ENCODE peak calls at places on chromosomes 7 and 10, in four cellular contexts. I is fibroblast of lung, D is prostate gland, U is PC-3. Z is an unnamed sample.

GRCh38 chr7:43244232-43244631 is 131.8 kb downstream of the HECW1 start:
- DNase-seq in I (no peak), D (no peak), U (peak; percentile 41), Z (no peak)

GRCh38 chr10:69807696-69808095 is 6.0 kb downstream of the COL13A1 start:
- DNase-seq in I (peak; percentile 61), D (no peak), U (peak; percentile 56), Z (no peak)

GRCh38 chr7:28137471-28137870 is 43.1 kb downstream of the JAZF1 start:
- DNase-seq in I (peak; percentile 74), D (no peak), U (no peak), Z (no peak)

GRCh38 chr7:131563918-131564317 is 7.5 kb upstream of the PODXL start:
- DNase-seq in I (no peak), D (no peak), U (no peak), Z (no peak)

GRCh38 chr7:158245724-158246041 is 341.9 kb downstream of the PTPRN2 start:
- DNase-seq in I (no peak), D (no peak), U (no peak), Z (no peak)

GRCh38 chr7:4650471-4651047 is 31.5 kb upstream of the FOXK1 start:
- DNase-seq in I (peak; percentile 60), D (no peak), U (no peak), Z (no peak)

GRCh38 chr7:47811632-47812380 is 136.5 kb downstream of the PKD1L1 start:
- DNase-seq in I (no peak), D (no peak), U (no peak), Z (no peak)

GRCh38 chr7:24349339-24349738 is 65.3 kb downstream of the NPY start:
- DNase-seq in I (no peak), D (no peak), U (no peak), Z (no peak)

GRCh38 chr10:82282782-82283456 is 407.9 kb downstream of the NRG3 start:
- DNase-seq in I (no peak), D (no peak), U (no peak), Z (no peak)

GRCh38 chr7:35003679-35004278 is 33.5 kb downstream of the DPY19L1 start:
- DNase-seq in I (peak; percentile 93), D (peak; percentile 8), U (peak; percentile 94), Z (peak; percentile 55)

GRCh38 chr7:11212080-11212711 is 238.5 kb downstream of the PHF14 start:
- DNase-seq in I (peak; percentile 48), D (peak; percentile 55), U (peak; percentile 71), Z (peak; percentile 39)

GRCh38 chr10:105759741-105760140 is 1118.7 kb downstream of the SORCS3 start:
- DNase-seq in I (no peak), D (no peak), U (no peak), Z (no peak)

GRCh38 chr10:118835682-118836326 is 81.0 kb upstream of the CACUL1 start:
- DNase-seq in I (peak; percentile 57), D (peak; percentile 63), U (peak; percentile 95), Z (no peak)

GRCh38 chr10:19889279-19889678 is 73.0 kb downstream of the PLXDC2 start:
- DNase-seq in I (peak; percentile 69), D (no peak), U (no peak), Z (no peak)

GRCh38 chr7:155291045-155291530 is 6.6 kb upstream of the INSIG1 start:
- DNase-seq in I (peak; percentile 57), D (no peak), U (peak; percentile 67), Z (no peak)

GRCh38 chr10:74011762-74012161 is 13.8 kb downstream of the VCL start:
- DNase-seq in I (peak; percentile 94), D (no peak), U (peak; percentile 99), Z (no peak)

GRCh38 chr7:137981668-137982067 is 20.2 kb downstream of the CREB3L2 start:
- DNase-seq in I (no peak), D (no peak), U (no peak), Z (no peak)
- H3K4me3 ChIP-seq in I (no peak overlapping the region), D (no peak overlapping the region), U (no peak overlapping the region), Z (no peak overlapping the region)

DNA sequence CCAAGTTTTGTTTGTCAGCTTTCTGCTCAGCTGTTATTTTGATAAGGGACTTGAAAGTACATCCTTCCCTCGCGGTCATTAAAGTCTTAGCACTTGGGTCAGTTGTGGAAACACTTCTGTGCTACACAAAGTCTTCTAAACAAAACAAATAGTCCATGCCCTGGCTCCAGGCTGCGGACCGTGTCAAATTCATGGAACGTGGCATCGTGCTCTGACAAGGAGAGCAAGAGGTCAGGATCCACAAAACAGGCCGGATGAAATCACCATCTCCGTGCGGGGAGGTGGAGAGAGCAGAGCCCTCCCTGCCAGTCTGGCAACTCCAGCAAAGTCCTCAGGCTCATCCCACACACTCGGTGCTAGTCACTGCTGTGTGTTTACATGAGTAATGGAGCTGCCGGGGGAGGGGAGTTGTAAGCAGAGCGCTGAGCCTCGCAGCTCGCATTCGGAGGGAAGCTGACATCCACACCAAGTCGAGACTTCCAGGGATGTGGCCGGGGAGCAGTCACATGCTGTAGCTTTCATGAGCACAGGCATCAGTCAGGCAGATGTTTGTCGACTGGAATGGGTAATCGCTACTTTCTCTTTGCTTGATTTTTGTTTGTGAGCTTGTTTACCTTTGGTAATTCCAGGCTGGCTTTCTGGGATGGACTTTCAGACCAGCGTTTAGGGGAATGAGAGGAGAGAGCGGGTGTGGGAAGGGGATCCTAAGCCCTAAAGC is 147.6 kb downstream of the ARID5B start:
- DNase-seq in I (peak; percentile 99), D (peak; percentile 85), U (peak; percentile 100), Z (peak; percentile 88)
- H3K4me1 ChIP-seq in I (peaks cover 41% of the 10 kb centered on the region), D (peaks cover 13% of the 10 kb centered on the region), U (peaks cover 76% of the 10 kb centered on the region), Z (peaks cover 70% of the 10 kb centered on the region)

DNA sequence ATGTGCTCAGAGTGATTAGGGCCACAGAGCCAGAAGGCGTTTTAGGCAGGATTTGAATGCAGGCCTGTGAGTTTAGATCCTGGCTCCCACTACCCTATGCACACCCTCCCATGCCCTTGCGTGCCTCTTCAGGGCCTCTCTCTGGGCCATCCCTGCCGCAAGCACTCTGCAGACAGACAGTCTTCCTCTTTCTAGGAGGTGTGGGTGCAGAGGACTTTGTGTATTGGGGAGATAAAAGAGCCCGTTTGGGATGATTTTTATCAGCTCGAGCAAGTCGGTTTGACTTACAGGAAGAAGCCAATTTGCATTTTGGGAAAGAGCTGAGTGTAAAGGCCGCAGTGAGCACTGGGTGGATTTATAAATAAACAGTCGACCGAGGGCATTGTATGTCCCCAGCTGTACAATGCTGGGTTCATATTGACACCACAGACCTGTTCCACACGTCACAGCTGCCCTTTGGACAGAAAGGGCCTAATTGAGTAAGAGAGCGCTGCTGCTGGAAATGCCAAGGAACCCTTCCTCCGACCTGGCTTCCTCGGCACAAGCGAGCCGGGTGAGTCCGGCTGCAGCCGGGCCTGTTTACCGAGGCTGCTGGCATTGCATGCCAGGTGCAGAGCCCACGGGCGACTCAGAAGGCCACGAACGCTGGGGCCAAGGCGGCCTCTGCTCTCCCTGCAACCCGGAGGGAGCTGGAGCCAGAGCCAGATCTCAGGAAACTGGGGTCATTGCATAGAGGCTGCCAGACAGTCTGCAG is 25.1 kb downstream of the ZMIZ1 start:
- DNase-seq in I (peak; percentile 75), D (peak; percentile 68), U (peak; percentile 90), Z (no peak)
- H3K4me3 ChIP-seq in I (no peak overlapping the region), D (no peak overlapping the region), U (no peak overlapping the region), Z (peak overlapping the region; percentile 10)

GRCh38 chr7:148147438-148147837 is 443.1 kb upstream of the C7orf33 start:
- DNase-seq in I (no peak), D (no peak), U (no peak), Z (no peak)
- H3K4me1 ChIP-seq in I (no peaks in the 10 kb centered on the region), D (no peaks in the 10 kb centered on the region), U (no peaks in the 10 kb centered on the region), Z (no peaks in the 10 kb centered on the region)

GRCh38 chr10:33070101-33070500 is 112.1 kb upstream of the ITGB1 start:
- DNase-seq in I (no peak), D (no peak), U (no peak), Z (no peak)

GRCh38 chr10:33073641-33074410 is 115.8 kb upstream of the ITGB1 start:
- DNase-seq in I (no peak), D (no peak), U (no peak), Z (no peak)

GRCh38 chr10:33071857-33072256 is 113.8 kb upstream of the ITGB1 start:
- DNase-seq in I (no peak), D (no peak), U (peak; percentile 48), Z (no peak)

GRCh38 chr10:33074443-33074842 is 116.4 kb upstream of the ITGB1 start:
- DNase-seq in I (no peak), D (no peak), U (no peak), Z (no peak)
- H3K4me3 ChIP-seq in I (no peak overlapping the region), D (no peak overlapping the region), U (no peak overlapping the region), Z (no peak overlapping the region)

GRCh38 chr10:49083256-49083655 is 32.1 kb downstream of the VSTM4 start:
- DNase-seq in I (no peak), D (no peak), U (no peak), Z (no peak)

GRCh38 chr10:49080071-49080470 is 35.3 kb downstream of the VSTM4 start:
- DNase-seq in I (peak; percentile 51), D (no peak), U (no peak), Z (no peak)

GRCh38 chr10:49081532-49082275 is 33.6 kb downstream of the VSTM4 start:
- DNase-seq in I (peak; percentile 9), D (no peak), U (no peak), Z (no peak)

GRCh38 chr10:49080965-49081364 is 34.4 kb downstream of the VSTM4 start:
- DNase-seq in I (no peak), D (no peak), U (no peak), Z (no peak)

DNA sequence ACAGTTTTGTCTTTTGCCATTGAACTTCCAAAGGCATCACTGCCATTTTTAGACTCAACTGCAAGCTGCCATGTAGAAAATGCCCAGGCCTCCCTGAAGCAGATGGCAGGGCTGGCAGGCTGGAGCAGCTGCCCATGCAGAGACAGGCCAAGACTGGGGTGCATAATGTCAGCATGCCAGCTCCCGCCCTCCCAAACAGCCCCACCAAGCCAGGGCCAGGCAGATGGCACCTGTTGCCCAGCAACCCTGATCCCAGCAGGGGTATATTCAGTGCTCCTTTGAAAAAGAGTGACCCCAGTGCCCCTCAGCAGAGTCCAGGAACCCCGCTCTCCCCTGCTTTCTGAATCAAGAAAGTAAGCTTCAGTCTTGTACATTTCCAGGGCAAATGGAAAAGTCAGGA is 32.6 kb downstream of the VSTM4 start:
- DNase-seq in I (no peak), D (no peak), U (no peak), Z (no peak)
- H3K4me1 ChIP-seq in I (no peaks in the 10 kb centered on the region), D (no peaks in the 10 kb centered on the region), U (no peaks in the 10 kb centered on the region), Z (no peaks in the 10 kb centered on the region)

DNA sequence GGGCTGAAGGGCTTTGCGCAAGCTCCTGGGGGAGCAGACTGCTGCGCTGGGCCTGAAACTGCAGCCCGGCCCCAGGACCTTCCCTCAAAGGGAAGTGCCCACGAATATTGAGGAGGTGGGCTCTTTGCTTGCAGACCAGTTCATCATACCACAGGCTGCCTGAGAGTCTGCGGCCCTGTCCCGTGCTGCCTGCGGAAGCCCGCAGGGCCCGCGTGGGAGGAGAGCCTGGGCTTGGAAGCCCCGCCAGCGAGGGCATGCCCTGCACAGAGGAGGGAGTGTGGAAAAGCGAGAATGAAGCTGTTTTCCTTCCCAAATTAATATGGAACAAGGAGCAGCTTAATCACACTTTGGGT is 83.6 kb upstream of the MKI67 start:
- DNase-seq in I (no peak), D (no peak), U (no peak), Z (no peak)
- H3K4me3 ChIP-seq in I (no peak overlapping the region), D (peak overlapping the region; percentile 58), U (no peak overlapping the region), Z (no peak overlapping the region)

DNA sequence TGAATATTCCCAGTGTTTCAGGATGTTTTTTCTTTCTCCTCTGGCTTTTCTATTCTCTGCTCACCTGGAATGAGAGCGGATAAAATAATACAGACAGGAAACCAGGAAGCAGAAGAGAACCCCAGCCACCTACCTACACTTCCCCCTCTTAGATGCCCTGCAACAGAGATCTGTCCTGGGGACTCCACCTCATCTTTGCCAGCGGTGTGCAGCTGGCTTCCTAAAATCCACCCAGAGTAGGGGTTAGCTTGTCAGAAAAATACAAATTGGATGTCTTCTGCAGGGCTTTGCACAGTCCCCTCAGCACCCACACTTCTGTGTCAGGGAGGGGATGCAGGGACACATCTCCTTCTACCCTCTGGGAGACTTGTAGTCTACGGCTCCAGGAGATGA is 749.2 kb downstream of the AUTS2 start:
- DNase-seq in I (no peak), D (no peak), U (no peak), Z (no peak)
- H3K4me1 ChIP-seq in I (no peaks in the 10 kb centered on the region), D (no peaks in the 10 kb centered on the region), U (no peaks in the 10 kb centered on the region), Z (no peaks in the 10 kb centered on the region)